ENCODE peak calls at places on chromosomes 5 and 9, in four cellular contexts. One of them, this sample, is unnamed.

GRCh38 chr9:124218438-124219289 is 39.1 kb upstream of the NEK6 start:
- DNase-seq in GM12878: peak; percentile 92
- DNase-seq in K562: no peak
- DNase-seq in HepG2: peak; percentile 30
- DNase-seq in this sample: no peak

GRCh38 chr5:130350131-130350530 is 445.9 kb downstream of the CHSY3 start:
- DNase-seq in GM12878: no peak
- DNase-seq in HepG2: no peak
- DNase-seq in K562: no peak
- DNase-seq in this sample: peak; percentile 16

GRCh38 chr5:80260461-80260860 is 4.6 kb upstream of the SERINC5 start:
- DNase-seq in GM12878: no peak
- DNase-seq in K562: no peak
- DNase-seq in HepG2: no peak
- DNase-seq in this sample: no peak

GRCh38 chr5:10319202-10319851 is 11.6 kb upstream of the CMBL start:
- DNase-seq in HepG2: peak; percentile 37
- DNase-seq in GM12878: no peak
- DNase-seq in K562: peak; percentile 91
- DNase-seq in this sample: no peak

GRCh38 chr5:54440456-54440893 is 15.0 kb upstream of the HSPB3 start:
- DNase-seq in HepG2: no peak
- DNase-seq in GM12878: peak; percentile 48
- DNase-seq in K562: no peak
- DNase-seq in this sample: no peak

GRCh38 chr9:114417511-114417910 is 29.7 kb upstream of the AKNA start:
- DNase-seq in K562: no peak
- DNase-seq in GM12878: no peak
- DNase-seq in HepG2: no peak
- DNase-seq in this sample: no peak

GRCh38 chr5:36744678-36745659 is 131.6 kb upstream of the NIPBL start:
- DNase-seq in GM12878: no peak
- DNase-seq in HepG2: peak; percentile 54
- DNase-seq in K562: peak; percentile 66
- DNase-seq in this sample: peak; percentile 98

GRCh38 chr9:112487008-112487798 is 576 bp downstream of the KIAA1958 start:
- DNase-seq in HepG2: peak; percentile 20
- DNase-seq in K562: peak; percentile 56
- DNase-seq in GM12878: no peak
- DNase-seq in this sample: peak; percentile 71

GRCh38 chr5:766666-767431 is 17.7 kb downstream of the ZDHHC11B start:
- DNase-seq in K562: no peak
- DNase-seq in HepG2: no peak
- DNase-seq in GM12878: no peak
- DNase-seq in this sample: no peak

GRCh38 chr5:82419559-82420332 is 141.6 kb upstream of the RPS23 start:
- DNase-seq in K562: no peak
- DNase-seq in GM12878: no peak
- DNase-seq in HepG2: no peak
- DNase-seq in this sample: peak; percentile 13

GRCh38 chr9:18550286-18550685 is 76.3 kb downstream of the ADAMTSL1 start:
- DNase-seq in GM12878: no peak
- DNase-seq in K562: no peak
- DNase-seq in HepG2: no peak
- DNase-seq in this sample: no peak

GRCh38 chr5:71865202-71865601 is 146.1 kb downstream of the CARTPT start:
- DNase-seq in K562: no peak
- DNase-seq in HepG2: no peak
- DNase-seq in GM12878: no peak
- DNase-seq in this sample: no peak

GRCh38 chr9:88197016-88197415 is 58.7 kb upstream of the SPATA31C2 start:
- DNase-seq in K562: no peak
- DNase-seq in GM12878: no peak
- DNase-seq in HepG2: no peak
- DNase-seq in this sample: no peak

GRCh38 chr5:154565123-154565522 is 87.1 kb upstream of the HAND1 start:
- DNase-seq in GM12878: no peak
- DNase-seq in K562: no peak
- DNase-seq in HepG2: no peak
- DNase-seq in this sample: no peak

GRCh38 chr5:52989781-52990530 is 804 bp downstream of the ITGA2 start:
- DNase-seq in GM12878: no peak
- DNase-seq in HepG2: no peak
- DNase-seq in K562: no peak
- DNase-seq in this sample: peak; percentile 71

GRCh38 chr5:68528877-68529276 is 313.3 kb downstream of the PIK3R1 start:
- DNase-seq in GM12878: no peak
- DNase-seq in HepG2: no peak
- DNase-seq in K562: no peak
- DNase-seq in this sample: no peak

GRCh38 chr5:150918613-150919012 is 13.8 kb upstream of the ZNF300 start:
- DNase-seq in HepG2: no peak
- DNase-seq in GM12878: no peak
- DNase-seq in K562: no peak
- DNase-seq in this sample: no peak

DNA sequence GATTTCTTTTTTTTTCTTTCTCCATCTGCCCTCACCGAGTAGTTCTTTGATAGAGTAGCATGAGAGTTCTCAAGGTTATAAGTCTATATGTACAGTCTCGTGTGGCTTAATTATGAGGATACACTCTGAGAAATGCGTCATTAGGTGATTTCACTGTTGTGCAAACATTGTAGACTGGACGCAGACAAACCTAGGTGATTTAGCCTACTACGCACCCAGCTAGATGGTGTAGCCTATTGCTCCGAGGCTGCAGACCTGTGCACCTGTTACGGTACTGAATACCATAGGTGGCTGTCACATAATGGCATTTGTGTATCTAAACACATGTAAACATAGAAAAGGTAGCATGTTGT is 26.9 kb upstream of the CORO2A start:
- DNase-seq in K562: no peak
- DNase-seq in GM12878: no peak
- DNase-seq in HepG2: no peak
- DNase-seq in this sample: no peak
- TF ChIP-seq REST in K562: no peak
- TF ChIP-seq REST in GM12878: no peak
- TF ChIP-seq REST in HepG2: no peak
- TF ChIP-seq REST in this sample: no peak

GRCh38 chr9:98727428-98727827 is 18.7 kb upstream of the GABBR2 start:
- DNase-seq in GM12878: no peak
- DNase-seq in K562: no peak
- DNase-seq in HepG2: no peak
- DNase-seq in this sample: no peak
- TF ChIP-seq CREB1 in GM12878: no peak
- TF ChIP-seq CREB1 in K562: no peak
- TF ChIP-seq CREB1 in HepG2: no peak
- TF ChIP-seq CREB1 in this sample: no peak

GRCh38 chr5:110085826-110086225 is 396.1 kb downstream of the MAN2A1 start:
- DNase-seq in K562: no peak
- DNase-seq in HepG2: no peak
- DNase-seq in GM12878: no peak
- DNase-seq in this sample: no peak

GRCh38 chr5:110092955-110093785 is 403.4 kb downstream of the MAN2A1 start:
- DNase-seq in GM12878: no peak
- DNase-seq in K562: no peak
- DNase-seq in HepG2: peak; percentile 21
- DNase-seq in this sample: peak; percentile 14

GRCh38 chr5:110088676-110089436 is 399.1 kb downstream of the MAN2A1 start:
- DNase-seq in GM12878: no peak
- DNase-seq in HepG2: no peak
- DNase-seq in K562: no peak
- DNase-seq in this sample: no peak

GRCh38 chr5:110086658-110087388 is 397.1 kb downstream of the MAN2A1 start:
- DNase-seq in GM12878: no peak
- DNase-seq in K562: no peak
- DNase-seq in HepG2: no peak
- DNase-seq in this sample: no peak

DNA sequence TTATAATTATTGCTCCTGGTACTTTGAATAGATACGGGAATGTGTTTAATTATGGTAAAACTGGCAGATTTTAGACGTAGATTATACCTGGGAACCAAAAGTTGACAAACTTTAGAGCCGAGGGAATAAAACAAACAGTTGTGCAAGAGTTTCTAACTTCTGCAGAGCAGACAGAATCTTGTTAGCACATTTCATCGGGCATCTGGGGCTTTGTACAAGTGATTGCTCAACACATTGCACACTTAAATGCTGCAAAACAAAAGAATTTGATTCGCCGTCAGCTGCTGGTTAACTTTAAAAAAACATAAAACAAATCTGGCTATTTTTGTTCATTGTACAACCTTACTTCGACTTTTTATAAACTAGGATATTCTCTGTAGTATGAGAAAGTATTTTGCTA is 398.1 kb downstream of the MAN2A1 start:
- DNase-seq in K562: no peak
- DNase-seq in GM12878: no peak
- DNase-seq in HepG2: peak; percentile 38
- DNase-seq in this sample: no peak
- TF ChIP-seq REST in K562: no peak
- TF ChIP-seq REST in GM12878: no peak
- TF ChIP-seq REST in HepG2: no peak
- TF ChIP-seq REST in this sample: no peak

GRCh38 chr5:85823462-85824426 is 794.0 kb upstream of the COX7C start:
- DNase-seq in K562: peak; percentile 65
- DNase-seq in HepG2: no peak
- DNase-seq in GM12878: no peak
- DNase-seq in this sample: no peak
- TF ChIP-seq CREB1 in K562: peak; percentile 36
- TF ChIP-seq CREB1 in HepG2: no peak
- TF ChIP-seq CREB1 in GM12878: no peak
- TF ChIP-seq CREB1 in this sample: no peak

GRCh38 chr5:136013559-136013958 is 15.2 kb upstream of the TGFBI start:
- DNase-seq in K562: no peak
- DNase-seq in HepG2: no peak
- DNase-seq in GM12878: no peak
- DNase-seq in this sample: no peak

GRCh38 chr5:136014976-136015375 is 13.8 kb upstream of the TGFBI start:
- DNase-seq in K562: no peak
- DNase-seq in HepG2: no peak
- DNase-seq in GM12878: no peak
- DNase-seq in this sample: no peak

GRCh38 chr5:136014049-136014516 is 14.7 kb upstream of the TGFBI start:
- DNase-seq in K562: no peak
- DNase-seq in GM12878: no peak
- DNase-seq in HepG2: no peak
- DNase-seq in this sample: no peak

GRCh38 chr5:136012041-136012804 is 16.6 kb upstream of the TGFBI start:
- DNase-seq in HepG2: no peak
- DNase-seq in K562: no peak
- DNase-seq in GM12878: no peak
- DNase-seq in this sample: no peak

GRCh38 chr5:136011427-136012001 is 17.3 kb upstream of the TGFBI start:
- DNase-seq in HepG2: no peak
- DNase-seq in GM12878: no peak
- DNase-seq in K562: no peak
- DNase-seq in this sample: no peak
- TF ChIP-seq REST in HepG2: no peak
- TF ChIP-seq REST in GM12878: no peak
- TF ChIP-seq REST in K562: no peak
- TF ChIP-seq REST in this sample: no peak

GRCh38 chr9:130120207-130120587 is 52.0 kb upstream of the NCS1 start:
- DNase-seq in HepG2: no peak
- DNase-seq in GM12878: no peak
- DNase-seq in K562: no peak
- DNase-seq in this sample: no peak

GRCh38 chr9:130120832-130121231 is 51.4 kb upstream of the NCS1 start:
- DNase-seq in HepG2: no peak
- DNase-seq in K562: no peak
- DNase-seq in GM12878: no peak
- DNase-seq in this sample: no peak

GRCh38 chr9:130124471-130124870 is 47.7 kb upstream of the NCS1 start:
- DNase-seq in HepG2: no peak
- DNase-seq in GM12878: no peak
- DNase-seq in K562: no peak
- DNase-seq in this sample: no peak

GRCh38 chr9:130119521-130120206 is 52.5 kb upstream of the NCS1 start:
- DNase-seq in K562: no peak
- DNase-seq in GM12878: no peak
- DNase-seq in HepG2: no peak
- DNase-seq in this sample: no peak

GRCh38 chr9:130122465-130122864 is 49.7 kb upstream of the NCS1 start:
- DNase-seq in K562: no peak
- DNase-seq in HepG2: no peak
- DNase-seq in GM12878: no peak
- DNase-seq in this sample: no peak
- TF ChIP-seq CREB1 in K562: no peak
- TF ChIP-seq CREB1 in HepG2: no peak
- TF ChIP-seq CREB1 in GM12878: no peak
- TF ChIP-seq CREB1 in this sample: no peak